ENCODE peak calls at places on chromosome 21, in six cellular contexts. R is lung, L is left ventricle myocardium inferior, U is right cardiac atrium, P is GM23338, N is astrocyte of the spinal cord. K is an unnamed sample.

GRCh38 chr21:42051788-42052187 is 19.3 kb upstream of the UMODL1 start:
- DNase-seq in R (no peak), L (no peak), U (no peak), P (no peak), N (no peak), K (no peak)

GRCh38 chr21:15063821-15064575 is 802 bp downstream of the NRIP1 start:
- DNase-seq in R (peak), L (peak), U (peak), P (peak), N (peak), K (peak)

GRCh38 chr21:16891821-16892220 is 621.0 kb upstream of the CXADR start:
- DNase-seq in R (no peak), L (no peak), U (no peak), P (no peak), N (peak), K (no peak)

GRCh38 chr21:42096593-42096992 is 25.5 kb downstream of the UMODL1 start:
- DNase-seq in R (no peak), L (no peak), U (peak), P (no peak), N (no peak), K (no peak)

GRCh38 chr21:42338730-42339715 is 11.8 kb downstream of the TFF2 start:
- DNase-seq in R (no peak), L (no peak), U (no peak), P (no peak), N (no peak), K (no peak)

GRCh38 chr21:25639922-25640670 is 1.0 kb downstream of the JAM2 start:
- DNase-seq in R (no peak), L (peak), U (peak), P (peak), N (peak), K (no peak)

GRCh38 chr21:35849131-35849530 is 211.2 kb downstream of the SETD4 start:
- DNase-seq in R (no peak), L (no peak), U (no peak), P (no peak), N (peak), K (no peak)

GRCh38 chr21:41947596-41948403 is 6.0 kb downstream of the C2CD2 start:
- DNase-seq in R (no peak), L (no peak), U (peak), P (no peak), N (peak), K (no peak)

GRCh38 chr21:42063206-42063577 is 7.9 kb upstream of the UMODL1 start:
- DNase-seq in R (peak), L (no peak), U (peak), P (no peak), N (no peak), K (no peak)

GRCh38 chr21:40386301-40386911 is 460.6 kb downstream of the DSCAM start:
- DNase-seq in R (peak), L (peak), U (peak), P (peak), N (peak), K (no peak)

GRCh38 chr21:35351434-35351833 is 302.3 kb upstream of the RUNX1 start:
- DNase-seq in R (no peak), L (no peak), U (no peak), P (no peak), N (no peak), K (no peak)

GRCh38 chr21:24308183-24308582 is 1299.1 kb downstream of the MRPL39 start:
- DNase-seq in R (no peak), L (no peak), U (no peak), P (no peak), N (no peak), K (no peak)

GRCh38 chr21:39386194-39386593 is 37.3 kb upstream of the HMGN1 start:
- DNase-seq in R (peak), L (no peak), U (peak), P (no peak), N (peak), K (no peak)

GRCh38 chr21:39175154-39175553 is 8.1 kb downstream of the PSMG1 start:
- DNase-seq in R (no peak), L (no peak), U (no peak), P (peak), N (peak), K (no peak)

GRCh38 chr21:35882791-35883240 is 177.5 kb downstream of the SETD4 start:
- DNase-seq in R (no peak), L (no peak), U (no peak), P (peak), N (no peak), K (peak)

GRCh38 chr21:40587786-40588353 is 259.1 kb downstream of the DSCAM start:
- DNase-seq in R (no peak), L (no peak), U (no peak), P (no peak), N (no peak), K (no peak)

GRCh38 chr21:42575111-42575510 is 61.5 kb downstream of the SLC37A1 start:
- DNase-seq in R (no peak), L (no peak), U (no peak), P (no peak), N (no peak), K (no peak)

GRCh38 chr21:46390603-46391545 is 66.9 kb downstream of the PCNT start:
- DNase-seq in R (no peak), L (no peak), U (no peak), P (no peak), N (no peak), K (peak)

GRCh38 chr21:29534448-29534847 is 235.7 kb downstream of the BACH1 start:
- DNase-seq in R (no peak), L (no peak), U (no peak), P (no peak), N (no peak), K (no peak)

GRCh38 chr21:18449586-18449985 is 46.0 kb upstream of the TMPRSS15 start:
- DNase-seq in R (no peak), L (no peak), U (no peak), P (no peak), N (peak), K (no peak)

GRCh38 chr21:35940074-35940927 is 120.0 kb downstream of the SETD4 start:
- DNase-seq in R (peak), L (no peak), U (peak), P (peak), N (peak), K (peak)

GRCh38 chr21:18646114-18646513 is 242.5 kb upstream of the TMPRSS15 start:
- DNase-seq in R (no peak), L (no peak), U (no peak), P (no peak), N (no peak), K (no peak)

GRCh38 chr21:16196521-16197208 is 466.9 kb downstream of the USP25 start:
- DNase-seq in R (no peak), L (no peak), U (no peak), P (no peak), N (peak), K (no peak)

GRCh38 chr21:35989185-35989735 is 71.1 kb downstream of the SETD4 start:
- DNase-seq in R (peak), L (no peak), U (no peak), P (no peak), N (peak), K (peak)

GRCh38 chr21:18522181-18522771 is 118.7 kb upstream of the TMPRSS15 start:
- DNase-seq in R (no peak), L (no peak), U (no peak), P (peak), N (peak), K (no peak)

GRCh38 chr21:41612674-41613250 is 104.8 kb upstream of the TMPRSS2 start:
- DNase-seq in R (peak), L (peak), U (peak), P (peak), N (peak), K (peak)

GRCh38 chr21:41580758-41581554 is 73.0 kb upstream of the TMPRSS2 start:
- DNase-seq in R (no peak), L (no peak), U (no peak), P (no peak), N (no peak), K (no peak)

GRCh38 chr21:35046223-35046690 is 2.8 kb downstream of the RUNX1 start:
- DNase-seq in R (no peak), L (no peak), U (no peak), P (no peak), N (no peak), K (no peak)

GRCh38 chr21:41856572-41856971 is 22.6 kb downstream of the PRDM15 start:
- DNase-seq in R (no peak), L (no peak), U (no peak), P (no peak), N (no peak), K (no peak)

GRCh38 chr21:14056771-14057191 is 154.0 kb downstream of the LIPI start:
- DNase-seq in R (no peak), L (no peak), U (peak), P (no peak), N (no peak), K (no peak)

GRCh38 chr21:26946744-26947446 is 20.0 kb downstream of the ADAMTS5 start:
- DNase-seq in R (no peak), L (no peak), U (no peak), P (peak), N (no peak), K (no peak)

GRCh38 chr21:34630536-34631143 is 15.7 kb upstream of the RCAN1 start:
- DNase-seq in R (no peak), L (no peak), U (no peak), P (peak), N (peak), K (no peak)

GRCh38 chr21:40696246-40696645 is 150.7 kb downstream of the DSCAM start:
- DNase-seq in R (no peak), L (no peak), U (no peak), P (no peak), N (no peak), K (no peak)

GRCh38 chr21:35079181-35079580 is 30.1 kb upstream of the RUNX1 start:
- DNase-seq in R (no peak), L (no peak), U (no peak), P (no peak), N (no peak), K (no peak)

GRCh38 chr21:29104239-29104708 is 26.2 kb upstream of the MAP3K7CL start:
- DNase-seq in R (no peak), L (no peak), U (no peak), P (no peak), N (no peak), K (peak)

GRCh38 chr21:43866659-43867331 is 1.8 kb downstream of the AGPAT3 start:
- DNase-seq in R (peak), L (no peak), U (no peak), P (no peak), N (no peak), K (no peak)
- H3K4me3 ChIP-seq in R (no peak), L (peak), U (peak), P (peak), N (peak), K (peak)

DNA sequence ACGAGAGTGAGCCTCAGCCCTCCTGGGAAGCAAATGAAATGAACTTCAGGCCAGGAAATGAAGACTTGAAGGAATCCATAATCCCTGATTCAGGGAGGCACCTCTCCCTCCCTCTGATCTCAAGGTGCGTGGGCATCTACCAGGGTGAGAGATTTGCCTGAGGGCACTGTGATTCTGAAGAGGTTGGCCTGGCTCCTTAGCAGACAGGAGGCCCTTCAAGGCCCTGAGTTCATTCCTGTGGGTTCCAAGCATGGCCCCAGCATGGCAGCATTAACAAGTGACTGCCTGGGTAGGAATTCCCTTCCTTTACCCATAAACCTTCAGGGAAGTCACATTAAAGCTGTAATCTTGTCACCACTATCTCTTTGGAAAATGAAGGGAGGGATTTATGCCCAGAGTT is 29.8 kb upstream of the IFNGR2 start:
- DNase-seq in R (peak), L (no peak), U (no peak), P (no peak), N (no peak), K (no peak)
- H3K4me3 ChIP-seq in R (no peak), L (no peak), U (no peak), P (no peak), N (no peak), K (no peak)

DNA sequence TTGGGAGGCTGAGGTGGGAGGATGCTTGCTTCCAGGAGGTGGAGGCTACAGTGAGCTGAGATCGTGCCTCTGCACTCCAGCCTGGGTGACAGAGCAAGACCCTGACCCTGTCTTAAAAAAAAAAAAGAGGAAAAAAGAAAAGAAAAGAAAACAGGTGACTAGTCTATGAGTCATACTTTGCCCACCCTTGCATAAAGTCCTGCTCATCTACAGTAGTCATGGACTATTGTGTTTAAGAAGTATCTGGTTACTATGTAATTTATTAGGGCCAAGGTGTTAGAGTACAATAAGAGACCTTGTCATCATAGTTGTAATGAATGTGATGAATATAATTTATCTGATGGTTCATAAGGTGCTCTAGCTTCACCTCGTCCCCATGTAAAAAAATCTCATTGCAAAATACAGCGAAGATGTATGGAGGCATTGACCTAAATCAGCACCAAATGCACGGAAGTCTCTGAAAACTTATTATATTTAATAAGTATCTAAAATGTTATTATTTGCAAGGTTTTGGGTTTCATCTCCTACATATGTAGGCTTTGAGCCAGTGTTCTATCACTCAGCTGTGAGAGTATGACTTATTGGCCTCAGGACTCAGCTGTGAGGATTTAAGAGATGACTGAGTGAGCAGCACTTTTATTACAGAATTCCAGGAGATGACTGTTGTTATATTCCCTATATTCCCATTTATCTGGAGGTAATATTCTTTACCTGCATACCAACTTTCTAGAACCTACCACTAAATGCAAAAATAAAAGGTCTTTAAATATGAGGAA is 19.9 kb upstream of the KCNJ6 start:
- DNase-seq in R (no peak), L (no peak), U (no peak), P (no peak), N (no peak), K (no peak)
- H3K4me3 ChIP-seq in R (no peak), L (no peak), U (no peak), P (no peak), N (no peak), K (no peak)

DNA sequence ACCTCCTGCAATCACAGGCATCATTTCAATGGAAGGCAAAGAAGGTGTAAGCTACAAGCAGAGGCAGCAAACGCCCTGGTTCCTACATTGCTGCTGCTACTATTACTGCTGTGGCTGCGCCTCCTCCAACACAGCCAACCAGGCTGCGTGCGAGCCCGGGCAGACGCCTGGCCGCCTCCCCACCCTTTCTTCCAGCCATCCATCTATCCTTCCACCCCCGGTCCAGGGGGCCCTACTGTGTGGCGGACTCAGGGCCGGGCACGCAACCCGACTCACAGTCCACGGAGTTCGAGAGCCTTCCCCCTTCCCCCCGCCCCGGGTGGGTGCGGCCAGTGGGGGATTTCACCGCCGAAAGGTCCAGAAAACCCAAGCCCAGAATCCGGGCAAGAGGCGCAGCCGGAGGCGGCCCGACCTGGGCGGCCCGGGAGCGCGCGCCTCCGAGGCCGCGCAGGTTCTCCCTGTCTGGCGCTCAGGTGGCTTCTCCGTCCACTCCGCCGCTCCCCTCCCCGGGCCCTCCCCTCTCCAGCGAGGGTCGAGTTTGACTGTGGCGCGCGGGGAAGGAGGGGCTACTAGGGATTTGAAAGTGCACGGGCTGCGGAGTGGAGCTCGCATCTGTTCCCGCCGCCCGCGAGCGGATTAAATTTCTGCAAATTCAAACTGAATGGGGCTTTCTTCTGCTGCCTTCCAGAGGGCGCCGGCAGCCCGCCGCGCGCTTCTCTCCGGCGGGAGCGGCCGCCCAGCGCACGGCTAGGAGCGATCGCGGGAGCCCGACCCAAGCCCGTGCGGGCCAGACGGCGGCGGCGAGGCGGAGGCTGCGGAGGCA is at the start of gene HUNK:
- DNase-seq in R (peak), L (no peak), U (peak), P (peak), N (peak), K (no peak)
- H3K4me3 ChIP-seq in R (peak), L (peak), U (peak), P (peak), N (peak), K (peak)

DNA sequence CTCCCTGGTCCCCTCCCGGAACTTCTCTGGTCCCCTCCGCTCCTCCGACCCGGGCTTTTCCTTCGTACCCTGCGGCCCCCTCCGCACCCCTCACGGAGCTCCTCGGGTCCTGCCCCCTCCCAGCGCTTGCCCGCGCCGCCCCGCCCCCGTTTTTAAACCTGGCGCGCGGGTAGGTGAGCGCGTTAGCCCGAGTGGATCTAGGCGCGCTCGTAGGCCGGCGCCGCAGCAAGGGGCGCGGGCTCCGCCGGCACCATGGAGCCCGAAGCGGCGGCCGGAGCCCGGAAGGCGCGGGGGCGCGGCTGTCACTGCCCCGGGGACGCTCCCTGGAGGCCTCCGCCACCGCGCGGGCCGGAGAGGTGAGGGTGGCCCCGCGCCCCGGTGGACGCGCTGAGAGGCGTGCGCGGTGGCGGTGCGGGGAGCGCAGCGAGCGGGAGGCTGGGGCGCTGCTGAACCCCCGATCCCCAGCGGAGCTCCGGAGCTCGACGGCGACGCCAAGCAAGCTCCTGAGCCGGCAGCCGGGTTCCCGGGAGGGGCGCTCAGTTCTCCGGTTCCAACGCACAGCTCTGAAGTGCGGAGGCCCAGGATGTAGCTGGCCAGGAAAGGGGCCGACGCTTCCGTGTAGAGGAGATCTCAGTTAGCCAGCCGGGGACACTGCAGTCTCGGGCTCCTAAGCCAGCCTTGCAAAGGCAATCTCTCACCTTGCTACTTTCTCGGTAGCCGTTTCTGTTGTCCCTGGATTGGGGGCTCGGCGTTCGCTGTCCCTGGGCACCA is at the start of gene RIPPLY3:
- DNase-seq in R (no peak), L (no peak), U (peak), P (peak), N (peak), K (no peak)
- H3K4me3 ChIP-seq in R (peak), L (peak), U (peak), P (peak), N (peak), K (peak)

DNA sequence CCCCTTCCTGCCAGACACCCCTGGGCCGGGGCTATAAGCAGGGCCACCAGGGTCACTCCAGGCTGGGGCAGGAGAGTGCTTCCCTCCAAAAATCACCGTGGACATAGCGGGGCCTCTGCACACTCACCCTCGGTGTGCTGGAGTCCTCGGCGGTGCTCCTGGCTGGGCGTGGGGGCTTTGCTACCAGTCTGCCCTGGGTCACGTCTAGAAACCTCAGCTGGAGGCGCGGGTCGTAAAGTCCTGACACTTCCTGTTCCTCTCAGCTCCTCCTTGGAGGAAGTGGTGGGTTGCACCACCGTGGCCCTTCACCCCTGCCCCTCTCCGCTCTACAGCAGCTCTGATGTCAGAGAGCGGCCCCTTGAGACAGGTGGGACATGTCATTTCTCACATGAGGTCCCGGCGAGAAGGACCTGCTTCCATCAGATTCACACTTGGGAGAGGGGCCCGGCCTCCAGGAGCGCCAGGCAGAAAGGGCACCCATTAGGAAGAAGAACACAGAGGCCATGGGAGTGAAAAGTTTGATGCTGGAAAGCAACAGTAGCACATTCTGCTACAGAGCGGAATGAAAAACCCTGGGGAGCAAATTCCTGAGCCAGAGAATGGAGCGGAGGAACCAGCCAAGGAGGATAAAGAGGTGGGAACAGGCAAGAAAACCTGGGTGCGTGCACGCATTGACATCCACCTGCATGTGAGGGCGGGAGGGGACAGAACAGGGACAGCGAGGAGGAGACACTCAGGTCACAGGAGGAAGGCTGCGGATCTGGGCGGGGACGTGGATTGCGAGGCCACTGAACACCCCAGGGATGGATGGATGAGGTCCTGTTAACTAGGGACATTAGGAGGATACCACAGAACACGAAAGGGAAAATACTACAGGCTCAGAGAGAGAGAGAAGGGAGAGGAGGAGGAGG is at the start of gene ITGB2:
- DNase-seq in R (peak), L (peak), U (peak), P (peak), N (no peak), K (no peak)
- H3K4me3 ChIP-seq in R (peak), L (peak), U (peak), P (peak), N (no peak), K (peak)